ENCODE peak calls at places on chromosomes 5 and 9, in four cellular contexts. S is CD8-positive, alpha-beta T cell; G is endothelial cell; T is stimulated activated naive CD8-positive, alpha-beta T cell treated with anti-CD3 and anti-CD28 coated beads, Interleukin-15, amount 100 ng/mL, for 72 hours. M is an unnamed sample.

GRCh38 chr9:8855046-8855445 is 1055.5 kb upstream of the DMAC1 start:
- DNase-seq in T (no peak), G (no peak), S (no peak), M (no peak)

GRCh38 chr5:38660194-38660668 is 103.8 kb upstream of the LIFR start:
- DNase-seq in G (no peak), T (no peak), S (no peak), M (no peak)

GRCh38 chr9:136784249-136784996 is 6.7 kb upstream of the TMEM141 start:
- DNase-seq in G (no peak), T (no peak), S (no peak), M (no peak)

GRCh38 chr5:133201310-133201709 is 149.5 kb downstream of the HSPA4 start:
- DNase-seq in G (no peak), T (no peak), S (no peak), M (no peak)

GRCh38 chr5:90092734-90093133 is 316.8 kb downstream of the CETN3 start:
- DNase-seq in T (no peak), G (no peak), S (no peak), M (no peak)

GRCh38 chr9:134188421-134189166 is 24.2 kb upstream of the RNU6ATAC start:
- DNase-seq in S (no peak), G (no peak), T (no peak), M (no peak)

GRCh38 chr9:96156578-96156977 is 145.4 kb downstream of the HSD17B3 start:
- DNase-seq in T (no peak), G (no peak), S (no peak), M (no peak)

GRCh38 chr9:90966475-90967150 is 165.0 kb downstream of the SYK start:
- DNase-seq in T (no peak), S (no peak), G (no peak), M (no peak)

M was measured in GM19239.